ENCODE peak calls at places on chromosomes 12 and 14, in five cellular contexts. Z is kidney epithelial cell; Q is activated T-helper 1 cell treated with anti-CD3 and anti-CD28 coated beads, Interleukin-2, amount 50 U/mL, for 16 hours; T is NCI-H345; J is GM03348. U is an unnamed sample.

GRCh38 chr12:92134638-92135274 is 10.9 kb downstream of the BTG1 start:
- DNase-seq in Z (no peak), Q (no peak), T (no peak), J (peak; percentile 63), U (no peak)

GRCh38 chr12:94267530-94267877 is 119.1 kb downstream of the PLXNC1 start:
- DNase-seq in Z (no peak), Q (no peak), T (no peak), J (no peak), U (no peak)

GRCh38 chr14:57502581-57503254 is 9.1 kb upstream of the CCDC198 start:
- DNase-seq in Z (no peak), Q (no peak), T (no peak), J (no peak), U (no peak)

GRCh38 chr12:27048822-27049752 is 26.7 kb downstream of the MED21 start:
- DNase-seq in Z (no peak), Q (no peak), T (no peak), J (no peak), U (peak; percentile 85)

GRCh38 chr14:100898465-100898864 is 5.1 kb downstream of the RTL1 start:
- DNase-seq in Z (no peak), Q (no peak), T (no peak), J (no peak), U (no peak)

GRCh38 chr12:110312581-110313360 is 31.7 kb downstream of the ATP2A2 start:
- DNase-seq in Z (peak; percentile 54), Q (no peak), T (no peak), J (peak; percentile 52), U (peak; percentile 42)

GRCh38 chr12:16610006-16610520 is 4.1 kb upstream of the LMO3 start:
- DNase-seq in Z (no peak), Q (no peak), T (peak; percentile 55), J (no peak), U (no peak)

GRCh38 chr12:23555180-23555784 is 394.2 kb downstream of the SOX5 start:
- DNase-seq in Z (no peak), Q (no peak), T (peak; percentile 39), J (no peak), U (peak; percentile 40)

GRCh38 chr14:60775296-60775695 is 40.7 kb downstream of the MNAT1 start:
- DNase-seq in Z (no peak), Q (no peak), T (no peak), J (peak; percentile 65), U (no peak)

GRCh38 chr12:51683763-51684357 is 92.8 kb downstream of the SCN8A start:
- DNase-seq in Z (no peak), Q (no peak), T (no peak), J (peak; percentile 51), U (peak; percentile 47)

GRCh38 chr14:65203574-65203973 is 101.3 kb upstream of the MAX start:
- DNase-seq in Z (no peak), Q (no peak), T (no peak), J (no peak), U (no peak)

GRCh38 chr12:119340604-119341003 is 6.1 kb downstream of the CCDC60 start:
- DNase-seq in Z (no peak), Q (no peak), T (no peak), J (no peak), U (no peak)

GRCh38 chr12:50351120-50352043 is 45.0 kb downstream of the FAM186A start:
- DNase-seq in Z (no peak), Q (no peak), T (no peak), J (no peak), U (peak; percentile 9)